ENCODE peak calls at places on chromosomes 7 and 10, in four cellular contexts. P is mammary epithelial cell, E is uterus, T is endodermal cell. S is an unnamed sample.

GRCh38 chr7:157282141-157282801 is 54.5 kb upstream of the DNAJB6 start:
- DNase-seq in P (no peak), E (no peak), T (peak; percentile 75), S (no peak)

GRCh38 chr7:102432476-102433318 is 678 bp upstream of the ORAI2 start:
- DNase-seq in P (no peak), E (no peak), T (peak; percentile 66), S (no peak)

GRCh38 chr7:85185355-85186082 is 1.3 kb downstream of the SEMA3D start:
- DNase-seq in P (peak; percentile 81), E (peak; percentile 16), T (peak; percentile 86), S (peak; percentile 8)

GRCh38 chr7:100897111-100897608 is 1.5 kb upstream of the ACHE start:
- DNase-seq in P (no peak), E (peak; percentile 73), T (peak; percentile 85), S (no peak)

GRCh38 chr7:139471740-139472353 is 11.6 kb downstream of the KLRG2 start:
- DNase-seq in P (peak; percentile 11), E (no peak), T (no peak), S (no peak)

GRCh38 chr10:88800152-88801125 is 2.1 kb upstream of the LIPM start:
- DNase-seq in P (peak; percentile 57), E (no peak), T (no peak), S (no peak)

GRCh38 chr10:42783181-42783549 is 570 bp downstream of the BMS1 start:
- DNase-seq in P (peak; percentile 50), E (no peak), T (no peak), S (peak; percentile 20)

GRCh38 chr10:48932831-48933670 is 6.6 kb downstream of the LRRC18 start:
- DNase-seq in P (no peak), E (no peak), T (peak; percentile 20), S (no peak)

GRCh38 chr10:132337019-132337418 is 5.0 kb downstream of the LRRC27 start:
- DNase-seq in P (no peak), E (no peak), T (no peak), S (no peak)

GRCh38 chr10:42952358-42952757 is 124.5 kb upstream of the RET start:
- DNase-seq in P (peak; percentile 4), E (peak; percentile 19), T (peak; percentile 95), S (no peak)

GRCh38 chr10:35208536-35208935 is 81.9 kb downstream of the CREM start:
- DNase-seq in P (no peak), E (no peak), T (no peak), S (no peak)

GRCh38 chr10:34176351-34176750 is 638.7 kb downstream of the PARD3 start:
- DNase-seq in P (no peak), E (no peak), T (no peak), S (no peak)

GRCh38 chr10:70662362-70663220 is 9.7 kb upstream of the ADAMTS14 start:
- DNase-seq in P (no peak), E (no peak), T (no peak), S (no peak)

GRCh38 chr7:78479348-78479747 is 680.8 kb downstream of the PHTF2 start:
- DNase-seq in P (no peak), E (no peak), T (no peak), S (peak; percentile 33)

GRCh38 chr7:25098096-25099046 is 26.7 kb downstream of the CYCS start:
- DNase-seq in P (peak; percentile 31), E (peak; percentile 16), T (peak; percentile 81), S (peak; percentile 31)

GRCh38 chr7:29734246-29734731 is 72.0 kb upstream of the WIPF3 start:
- DNase-seq in P (no peak), E (no peak), T (no peak), S (no peak)

GRCh38 chr10:34933676-34934075 is 118.6 kb upstream of the PARD3 start:
- DNase-seq in P (no peak), E (peak; percentile 53), T (peak; percentile 74), S (no peak)

GRCh38 chr7:124762611-124763143 is 2.9 kb downstream of the GPR37 start:
- DNase-seq in P (no peak), E (peak; percentile 21), T (no peak), S (no peak)

GRCh38 chr10:32149257-32149955 is 93.2 kb upstream of the KIF5B start:
- DNase-seq in P (peak; percentile 89), E (peak; percentile 88), T (peak; percentile 49), S (peak; percentile 92)

GRCh38 chr7:98870071-98870651 is 347 bp upstream of the TMEM130 start:
- DNase-seq in P (peak; percentile 34), E (peak; percentile 35), T (peak; percentile 85), S (no peak)

GRCh38 chr7:67462781-67463191 is 466.2 kb downstream of the TYW1 start:
- DNase-seq in P (no peak), E (peak; percentile 67), T (no peak), S (peak; percentile 8)

GRCh38 chr7:44615149-44615611 is 8.8 kb downstream of the OGDH start:
- DNase-seq in P (no peak), E (no peak), T (no peak), S (no peak)

GRCh38 chr10:78165617-78166016 is 132.0 kb downstream of the RPS24 start:
- DNase-seq in P (no peak), E (no peak), T (peak; percentile 78), S (no peak)

GRCh38 chr7:156145996-156146395 is 333.7 kb upstream of the SHH start:
- DNase-seq in P (no peak), E (no peak), T (peak; percentile 10), S (no peak)

GRCh38 chr7:34759477-34760125 is 101.6 kb downstream of the NPSR1 start:
- DNase-seq in P (peak; percentile 5), E (no peak), T (peak; percentile 59), S (peak; percentile 27)

GRCh38 chr7:149067869-149068268 is 22.6 kb downstream of the ZNF786 start:
- DNase-seq in P (no peak), E (no peak), T (no peak), S (no peak)
- TF ChIP-seq CTCF in P (peak; percentile 37), E (no peak), T (peak; percentile 54), S (no peak)

GRCh38 chr7:117550625-117551024 is 70.8 kb downstream of the CFTR start:
- DNase-seq in P (no peak), E (no peak), T (no peak), S (no peak)
- H3K4me3 ChIP-seq in P (no peak overlapping the region), E (no peak overlapping the region), T (no peak overlapping the region), S (no peak overlapping the region)

GRCh38 chr7:51309361-51310130 is 7.1 kb downstream of the COBL start:
- DNase-seq in P (no peak), E (no peak), T (peak; percentile 65), S (no peak)

GRCh38 chr7:51310131-51310583 is 6.5 kb downstream of the COBL start:
- DNase-seq in P (no peak), E (no peak), T (peak; percentile 44), S (no peak)

GRCh38 chr7:51306761-51307160 is 9.8 kb downstream of the COBL start:
- DNase-seq in P (no peak), E (no peak), T (no peak), S (no peak)

GRCh38 chr7:51307811-51308737 is 8.5 kb downstream of the COBL start:
- DNase-seq in P (no peak), E (no peak), T (peak; percentile 55), S (no peak)

GRCh38 chr7:51308738-51309102 is 7.9 kb downstream of the COBL start:
- DNase-seq in P (no peak), E (no peak), T (no peak), S (no peak)
- TF ChIP-seq CTCF in P (no peak), E (no peak), T (no peak), S (no peak)

GRCh38 chr7:47711776-47712175 is 129.9 kb upstream of the TNS3 start:
- DNase-seq in P (no peak), E (no peak), T (no peak), S (no peak)
- H3K4me3 ChIP-seq in P (no peak overlapping the region), E (no peak overlapping the region), T (no peak overlapping the region), S (no peak overlapping the region)

GRCh38 chr7:95897557-95898183 is 125.3 kb downstream of the DYNC1I1 start:
- DNase-seq in P (no peak), E (no peak), T (no peak), S (no peak)

GRCh38 chr7:95905165-95905564 is 132.8 kb downstream of the DYNC1I1 start:
- DNase-seq in P (peak; percentile 6), E (no peak), T (peak; percentile 65), S (no peak)

GRCh38 chr7:95904099-95904498 is 131.7 kb downstream of the DYNC1I1 start:
- DNase-seq in P (no peak), E (no peak), T (no peak), S (no peak)

GRCh38 chr7:95901006-95901405 is 128.7 kb downstream of the DYNC1I1 start:
- DNase-seq in P (no peak), E (no peak), T (no peak), S (no peak)

GRCh38 chr7:95899919-95900513 is 127.7 kb downstream of the DYNC1I1 start:
- DNase-seq in P (no peak), E (no peak), T (peak; percentile 77), S (no peak)
- TF ChIP-seq CTCF in P (peak; percentile 7), E (no peak), T (peak; percentile 65), S (no peak)